ENCODE peak calls at places on chromosomes 3 and 15, in nine cellular contexts. H is ecto neural progenitor cell; X is NCI-H2029 treated with DMSO at 0.1 percent for 48 hours; T is D341Med; I is stimulated activated CD4-positive, alpha-beta T cell treated with anti-CD3 and anti-CD28 coated beads, Interleukin-15, amount 100 ng/mL, for 1 hour; A is NCI-H460; S is hippocampal formation; Y is cerebellum; Z is activated CD8-positive, alpha-beta memory T cell treated with anti-CD3 and anti-CD28 coated beads for 4 hours. Q is an unnamed sample.
A peak's percentile ranks its signal among the peaks of the same experiment; 100 is the strongest.

GRCh38 chr3:125212096-125212508 is 446 bp downstream of the SLC12A8 start:
- DNase-seq in H (peak; percentile 73), X (no peak), T (no peak), I (no peak), A (no peak), S (no peak), Y (no peak), Z (no peak), Q (no peak)

GRCh38 chr3:98784042-98784441 is 20.9 kb downstream of the ST3GAL6 start:
- DNase-seq in H (no peak), X (no peak), T (no peak), I (no peak), A (no peak), S (no peak), Y (no peak), Z (no peak), Q (no peak)

GRCh38 chr3:8938021-8938420 is 25.3 kb downstream of the RAD18 start:
- DNase-seq in H (no peak), X (no peak), T (no peak), I (no peak), A (no peak), S (no peak), Y (no peak), Z (no peak), Q (no peak)

GRCh38 chr3:196144383-196145105 is 62.7 kb upstream of the TFRC start:
- DNase-seq in H (no peak), X (no peak), T (no peak), I (no peak), A (no peak), S (no peak), Y (no peak), Z (no peak), Q (no peak)

GRCh38 chr3:155870945-155871745 is 695 bp downstream of the GMPS start:
- DNase-seq in H (peak; percentile 80), X (no peak), T (peak; percentile 73), I (peak; percentile 5), A (no peak), S (no peak), Y (peak; percentile 45), Z (no peak), Q (peak; percentile 23)

GRCh38 chr15:68334661-68335124 is 57.1 kb downstream of the FEM1B start:
- DNase-seq in H (no peak), X (no peak), T (no peak), I (no peak), A (no peak), S (no peak), Y (peak; percentile 68), Z (no peak), Q (no peak)

GRCh38 chr15:77044228-77045042 is 26.5 kb downstream of the TSPAN3 start:
- DNase-seq in H (no peak), X (no peak), T (no peak), I (no peak), A (no peak), S (peak; percentile 40), Y (no peak), Z (no peak), Q (no peak)

GRCh38 chr15:76470691-76471090 is 134.1 kb downstream of the ISL2 start:
- DNase-seq in H (no peak), X (no peak), T (no peak), I (no peak), A (no peak), S (no peak), Y (no peak), Z (no peak), Q (no peak)

GRCh38 chr3:144866504-144866903 is 894.9 kb downstream of the DIPK2A start:
- DNase-seq in H (no peak), X (no peak), T (no peak), I (no peak), A (no peak), S (no peak), Y (no peak), Z (no peak), Q (no peak)

GRCh38 chr3:127822836-127823589 is 698 bp upstream of the MGLL start:
- DNase-seq in H (peak; percentile 61), X (no peak), T (peak; percentile 79), I (no peak), A (no peak), S (no peak), Y (peak; percentile 70), Z (no peak), Q (peak; percentile 39)

GRCh38 chr3:61811652-61812051 is 250.3 kb downstream of the PTPRG start:
- DNase-seq in H (no peak), X (no peak), T (no peak), I (no peak), A (no peak), S (no peak), Y (no peak), Z (no peak), Q (no peak)